ENCODE peak calls at places on chromosome 14, in ten cellular contexts. N is omental fat pad; X is CD4-positive, alpha-beta T cell; B is fibroblast of mammary gland; Z is dorsolateral prefrontal cortex; E is CD8-positive, alpha-beta T cell; P is endothelial cell; U is ovary; W is foreskin fibroblast; I is AG09309. Q is an unnamed sample.

GRCh38 chr14:77151918-77152588 is 10.5 kb upstream of the ZDHHC22 start:
- DNase-seq in N (no peak), X (no peak), B (peak), Z (no peak), E (no peak), P (no peak), U (no peak), W (no peak), I (no peak), Q (peak)

GRCh38 chr14:61553730-61554641 is 141.3 kb upstream of the HIF1A start:
- DNase-seq in N (peak), X (no peak), B (peak), Z (no peak), E (no peak), P (no peak), U (no peak), W (peak), I (peak), Q (peak)

GRCh38 chr14:49303952-49304516 is 282.1 kb downstream of the RPS29 start:
- DNase-seq in N (no peak), X (no peak), B (peak), Z (peak), E (no peak), P (peak), U (peak), W (no peak), I (no peak), Q (peak)

GRCh38 chr14:43184540-43184939 is 1322.5 kb downstream of the FSCB start:
- DNase-seq in N (no peak), X (no peak), B (no peak), Z (no peak), E (no peak), P (no peak), U (no peak), W (no peak), I (no peak), Q (no peak)

GRCh38 chr14:101377069-101377468 is 184.2 kb upstream of the DIO3 start:
- DNase-seq in N (no peak), X (no peak), B (no peak), Z (no peak), E (no peak), P (no peak), U (no peak), W (no peak), I (no peak), Q (no peak)

GRCh38 chr14:93619176-93619793 is 169.0 kb downstream of the PRIMA1 start:
- DNase-seq in N (no peak), X (no peak), B (peak), Z (peak), E (no peak), P (peak), U (no peak), W (peak), I (peak), Q (peak)

GRCh38 chr14:77645520-77646230 is 29.2 kb upstream of the SPTLC2 start:
- DNase-seq in N (no peak), X (no peak), B (no peak), Z (no peak), E (no peak), P (no peak), U (no peak), W (no peak), I (no peak), Q (no peak)

GRCh38 chr14:34501004-34501580 is 38.4 kb downstream of the EAPP start:
- DNase-seq in N (no peak), X (no peak), B (no peak), Z (no peak), E (no peak), P (no peak), U (peak), W (no peak), I (no peak), Q (peak)

GRCh38 chr14:37150414-37150813 is 22.0 kb downstream of the SLC25A21 start:
- DNase-seq in N (no peak), X (no peak), B (peak), Z (no peak), E (no peak), P (no peak), U (no peak), W (no peak), I (peak), Q (peak)

GRCh38 chr14:100288382-100289185 is 17.7 kb downstream of the SLC25A29 start:
- DNase-seq in N (no peak), X (no peak), B (peak), Z (no peak), E (no peak), P (no peak), U (no peak), W (no peak), I (no peak), Q (no peak)

GRCh38 chr14:76654573-76654955 is 106.7 kb upstream of the VASH1 start:
- DNase-seq in N (no peak), X (no peak), B (no peak), Z (no peak), E (no peak), P (no peak), U (no peak), W (no peak), I (no peak), Q (no peak)

DNA sequence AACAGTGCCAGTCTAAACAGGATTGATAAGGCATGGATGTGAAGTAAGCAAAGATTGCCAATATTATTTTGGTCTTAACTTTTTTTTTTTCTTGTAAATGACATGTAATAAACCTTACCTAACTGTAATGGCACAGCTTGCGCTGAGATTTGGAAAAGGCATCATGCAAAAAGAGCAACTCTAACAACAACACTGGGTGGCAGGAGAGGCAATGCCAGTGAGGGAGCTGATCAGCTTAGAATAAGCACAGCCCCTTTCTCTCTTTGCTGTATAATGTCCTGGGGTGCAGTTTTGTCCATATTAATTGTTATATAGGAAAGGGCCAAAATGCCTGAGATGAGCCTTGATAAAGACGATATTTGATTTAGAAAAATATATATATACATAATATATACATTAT is 1589.7 kb upstream of the FLRT2 start:
- DNase-seq in N (no peak), X (no peak), B (no peak), Z (no peak), E (no peak), P (no peak), U (no peak), W (no peak), I (no peak), Q (peak)
- TF ChIP-seq CTCF in N (no peak), X (no peak), B (no peak), Z (no peak), E (no peak), P (no peak), U (no peak), W (no peak), I (no peak), Q (peak)

GRCh38 chr14:30002859-30003258 is 75.2 kb upstream of the PRKD1 start:
- DNase-seq in N (no peak), X (no peak), B (no peak), Z (no peak), E (no peak), P (no peak), U (no peak), W (no peak), I (no peak), Q (peak)

GRCh38 chr14:30006695-30007094 is 79.0 kb upstream of the PRKD1 start:
- DNase-seq in N (no peak), X (no peak), B (no peak), Z (no peak), E (no peak), P (no peak), U (no peak), W (no peak), I (no peak), Q (no peak)

GRCh38 chr14:30005114-30005698 is 77.6 kb upstream of the PRKD1 start:
- DNase-seq in N (no peak), X (no peak), B (peak), Z (no peak), E (no peak), P (peak), U (no peak), W (peak), I (peak), Q (peak)
- TF ChIP-seq CTCF in N (peak), X (no peak), B (peak), Z (peak), E (no peak), P (peak), U (peak), W (peak), I (peak), Q (peak)

DNA sequence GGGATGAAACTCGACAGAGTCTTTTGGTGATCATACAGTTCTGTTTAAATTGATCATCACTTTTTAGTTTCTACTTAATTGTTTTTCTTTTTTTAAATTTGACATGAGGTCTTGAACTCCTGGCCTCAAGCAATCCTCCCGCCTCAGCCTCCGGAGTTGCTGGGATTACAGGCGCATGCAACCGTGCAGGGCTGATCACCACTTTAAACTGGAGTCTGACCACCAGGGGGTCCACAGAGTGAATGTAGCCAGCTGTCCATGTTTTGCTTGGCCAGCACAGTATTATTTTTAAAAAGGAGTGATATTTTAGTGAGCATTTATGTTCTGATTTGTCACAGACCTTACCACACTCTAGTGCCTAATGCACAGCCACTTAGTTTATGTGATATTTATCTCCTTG is 10.7 kb downstream of the DAAM1 start:
- DNase-seq in N (no peak), X (no peak), B (no peak), Z (no peak), E (no peak), P (no peak), U (no peak), W (no peak), I (no peak), Q (peak)
- TF ChIP-seq CTCF in N (no peak), X (no peak), B (no peak), Z (no peak), E (no peak), P (no peak), U (no peak), W (no peak), I (no peak), Q (peak)

GRCh38 chr14:96754845-96755184 is 42.4 kb upstream of the VRK1 start:
- DNase-seq in N (no peak), X (no peak), B (peak), Z (no peak), E (no peak), P (no peak), U (no peak), W (no peak), I (no peak), Q (no peak)
- TF ChIP-seq CTCF in N (no peak), X (no peak), B (no peak), Z (peak), E (no peak), P (no peak), U (no peak), W (no peak), I (no peak), Q (no peak)

GRCh38 chr14:65255583-65256443 is 153.5 kb upstream of the MAX start:
- DNase-seq in N (no peak), X (no peak), B (no peak), Z (no peak), E (no peak), P (peak), U (no peak), W (no peak), I (no peak), Q (peak)
- TF ChIP-seq CTCF in N (no peak), X (no peak), B (no peak), Z (no peak), E (no peak), P (no peak), U (no peak), W (no peak), I (no peak), Q (peak)

DNA sequence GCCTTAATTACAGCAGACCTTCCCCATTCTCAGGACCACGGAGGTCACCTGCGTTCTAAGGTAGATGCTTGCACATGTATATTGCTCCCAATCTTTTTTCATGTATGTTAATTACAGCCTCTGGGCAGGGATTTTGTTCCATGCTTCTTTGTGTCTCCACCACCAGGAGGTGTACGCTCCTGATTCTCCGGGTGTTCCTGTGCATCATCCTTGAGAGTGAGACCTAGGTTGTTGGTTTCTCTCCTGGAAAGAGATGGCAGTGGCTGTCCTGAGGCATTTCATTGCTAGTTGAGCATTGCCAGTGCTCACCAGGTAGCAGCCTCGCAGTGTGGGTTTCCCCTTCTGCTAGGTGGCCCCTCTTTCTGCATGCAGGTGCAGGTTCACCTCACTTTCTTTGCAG is 52.8 kb downstream of the KCNK13 start:
- DNase-seq in N (no peak), X (no peak), B (no peak), Z (no peak), E (no peak), P (peak), U (no peak), W (no peak), I (no peak), Q (no peak)
- TF ChIP-seq CTCF in N (no peak), X (no peak), B (peak), Z (no peak), E (no peak), P (peak), U (no peak), W (no peak), I (peak), Q (peak)

Q was measured in choroid plexus epithelial cell.